ENCODE peak calls at places on chromosome 4, in nine cellular contexts. R is activated gamma-delta T cell treated with anti-CD3 and anti-CD28 coated beads, Interleukin-2, amount 50 U/mL, for 16 hours; S is NCI-H146; H is NCI-H510A; T is BJ; L is stimulated activated CD4-positive, alpha-beta T cell treated with anti-CD3 and anti-CD28 coated beads, Interleukin-2, amount 100 ng/mL, for 48 hours; K is heart right ventricle; A is mesendoderm; N is NCI-H345. B is an unnamed sample.

GRCh38 chr4:82561745-82562552 is at the start of gene TMEM150C:
- DNase-seq in R (no peak), S (peak), H (peak), T (no peak), L (no peak), K (peak), A (peak), N (peak), B (no peak)

GRCh38 chr4:25628441-25628840 is 27.2 kb upstream of the SLC34A2 start:
- DNase-seq in R (no peak), S (no peak), H (no peak), T (no peak), L (no peak), K (no peak), A (no peak), N (no peak), B (no peak)

GRCh38 chr4:172996571-172997216 is 171.9 kb upstream of the GALNT7 start:
- DNase-seq in R (no peak), S (no peak), H (no peak), T (no peak), L (no peak), K (no peak), A (no peak), N (no peak), B (no peak)

GRCh38 chr4:16714191-16714590 is 184.3 kb downstream of the LDB2 start:
- DNase-seq in R (no peak), S (no peak), H (no peak), T (no peak), L (no peak), K (no peak), A (no peak), N (no peak), B (no peak)

GRCh38 chr4:38069271-38069760 is 109.1 kb downstream of the PTTG2 start:
- DNase-seq in R (no peak), S (peak), H (no peak), T (no peak), L (no peak), K (no peak), A (peak), N (no peak), B (no peak)

GRCh38 chr4:111464251-111465045 is 680.8 kb upstream of the FAM241A start:
- DNase-seq in R (no peak), S (no peak), H (no peak), T (peak), L (no peak), K (no peak), A (no peak), N (no peak), B (no peak)

GRCh38 chr4:42282081-42282901 is 115.0 kb upstream of the SHISA3 start:
- DNase-seq in R (no peak), S (peak), H (peak), T (no peak), L (peak), K (no peak), A (peak), N (peak), B (no peak)

GRCh38 chr4:25938251-25939186 is 24.5 kb downstream of the SMIM20 start:
- DNase-seq in R (no peak), S (no peak), H (no peak), T (no peak), L (peak), K (peak), A (no peak), N (no peak), B (no peak)

GRCh38 chr4:81648576-81649272 is 177.0 kb upstream of the RASGEF1B start:
- DNase-seq in R (peak), S (no peak), H (no peak), T (no peak), L (peak), K (no peak), A (no peak), N (peak), B (no peak)

GRCh38 chr4:98284640-98285046 is 23.5 kb downstream of the RAP1GDS1 start:
- DNase-seq in R (no peak), S (no peak), H (no peak), T (no peak), L (no peak), K (no peak), A (peak), N (no peak), B (no peak)

GRCh38 chr4:39548425-39549067 is 21.3 kb upstream of the UGDH start:
- DNase-seq in R (no peak), S (no peak), H (no peak), T (peak), L (no peak), K (no peak), A (no peak), N (no peak), B (no peak)

GRCh38 chr4:64503945-64504675 is 94.9 kb upstream of the TECRL start:
- DNase-seq in R (no peak), S (no peak), H (no peak), T (no peak), L (no peak), K (no peak), A (no peak), N (no peak), B (no peak)

GRCh38 chr4:147360301-147360700 is 120.6 kb upstream of the EDNRA start:
- DNase-seq in R (no peak), S (no peak), H (no peak), T (peak), L (no peak), K (no peak), A (no peak), N (no peak), B (no peak)

GRCh38 chr4:121462660-121463261 is 81.9 kb upstream of the QRFPR start:
- DNase-seq in R (no peak), S (peak), H (peak), T (peak), L (peak), K (no peak), A (peak), N (no peak), B (no peak)

GRCh38 chr4:181952478-181952877 is 290.7 kb upstream of the TENM3 start:
- DNase-seq in R (no peak), S (no peak), H (no peak), T (peak), L (no peak), K (no peak), A (peak), N (no peak), B (no peak)

GRCh38 chr4:21845663-21846062 is 102.9 kb downstream of the KCNIP4 start:
- DNase-seq in R (no peak), S (no peak), H (no peak), T (no peak), L (no peak), K (no peak), A (no peak), N (no peak), B (no peak)

GRCh38 chr4:717601-718320 is 12.1 kb downstream of the PCGF3 start:
- DNase-seq in R (no peak), S (no peak), H (no peak), T (no peak), L (no peak), K (peak), A (no peak), N (no peak), B (no peak)

GRCh38 chr4:155582971-155583437 is 83.6 kb upstream of the GUCY1A1 start:
- DNase-seq in R (no peak), S (no peak), H (peak), T (no peak), L (no peak), K (no peak), A (peak), N (peak), B (no peak)

GRCh38 chr4:31467781-31468180 is 747.6 kb downstream of the PCDH7 start:
- DNase-seq in R (no peak), S (no peak), H (no peak), T (no peak), L (no peak), K (no peak), A (no peak), N (no peak), B (no peak)

GRCh38 chr4:75048208-75048879 is 115.4 kb downstream of the PARM1 start:
- DNase-seq in R (no peak), S (no peak), H (no peak), T (no peak), L (no peak), K (no peak), A (peak), N (no peak), B (no peak)

GRCh38 chr4:95929448-95930064 is 89.7 kb downstream of the PDHA2 start:
- DNase-seq in R (no peak), S (no peak), H (no peak), T (no peak), L (no peak), K (no peak), A (peak), N (no peak), B (no peak)

B was measured in substantia nigra.